ENCODE peak calls at places on chromosomes 5 and 9, in six cellular contexts. A, W, H, R, G and U are unnamed samples.
A peak's percentile ranks its signal among the peaks of the same experiment; 100 is the strongest.

GRCh38 chr9:91953723-91954122 is 3.7 kb upstream of the ROR2 start:
- DNase-seq in G (no peak), R (no peak), H (no peak), A (no peak), W (no peak), U (no peak)

GRCh38 chr5:126982926-126983873 is 47.2 kb downstream of the MARCHF3 start:
- DNase-seq in W (no peak), A (no peak), H (no peak), R (no peak), G (no peak), U (no peak)

GRCh38 chr5:113061851-113062631 is 85.4 kb downstream of the DCP2 start:
- DNase-seq in W (no peak), G (peak; percentile 33), H (no peak), A (no peak), R (no peak), U (peak; percentile 85)

GRCh38 chr9:78118742-78119473 is 87.3 kb upstream of the GNAQ start:
- DNase-seq in G (no peak), H (peak; percentile 35), A (no peak), R (no peak), W (no peak), U (peak; percentile 20)

GRCh38 chr9:120892177-120892747 is 15.3 kb upstream of the PHF19 start:
- DNase-seq in A (no peak), R (no peak), G (no peak), W (no peak), H (peak; percentile 94), U (no peak)

GRCh38 chr5:135392256-135392655 is 6.8 kb downstream of the MACROH2A1 start:
- DNase-seq in R (no peak), A (no peak), G (no peak), H (no peak), W (no peak), U (peak; percentile 88)

GRCh38 chr5:65535529-65535987 is 27.4 kb downstream of the CENPK start:
- DNase-seq in R (no peak), H (no peak), G (no peak), A (no peak), W (no peak), U (peak; percentile 54)

GRCh38 chr9:135552698-135553161 is 6.8 kb downstream of the OBP2A start:
- DNase-seq in H (no peak), G (no peak), R (no peak), W (no peak), A (peak; percentile 56), U (no peak)

GRCh38 chr9:114341152-114341830 is 11.6 kb downstream of the ORM2 start:
- DNase-seq in H (no peak), R (no peak), A (no peak), G (no peak), W (no peak), U (no peak)

GRCh38 chr5:26833596-26833995 is 204.8 kb downstream of the CDH9 start:
- DNase-seq in H (no peak), A (no peak), W (peak; percentile 24), G (no peak), R (no peak), U (no peak)

DNA sequence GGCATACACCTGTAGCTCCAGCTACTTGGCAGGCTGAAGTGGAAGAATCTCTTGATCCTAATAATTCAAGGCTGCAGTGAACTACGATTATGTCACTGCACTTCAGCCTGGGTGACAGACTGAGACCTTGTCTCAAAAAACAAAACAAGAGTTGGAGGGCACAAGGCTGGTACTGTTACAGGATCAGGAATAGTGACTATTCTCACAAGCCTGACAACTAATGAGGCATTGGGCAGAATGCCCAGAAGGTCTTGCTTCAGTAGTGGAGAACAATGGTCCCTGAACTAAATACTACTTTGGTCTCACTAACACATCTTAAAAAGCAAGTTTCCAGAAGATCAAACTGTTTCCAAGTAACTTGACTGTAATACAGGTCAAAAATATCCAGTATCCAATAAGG is 182.9 kb upstream of the RFX3 start:
- DNase-seq in W (no peak), G (no peak), A (no peak), H (peak; percentile 9), R (no peak), U (peak; percentile 7)
- TF ChIP-seq SMC3 in W (no peak), G (no peak), A (no peak), H (no peak), R (no peak), U (no peak)

DNA sequence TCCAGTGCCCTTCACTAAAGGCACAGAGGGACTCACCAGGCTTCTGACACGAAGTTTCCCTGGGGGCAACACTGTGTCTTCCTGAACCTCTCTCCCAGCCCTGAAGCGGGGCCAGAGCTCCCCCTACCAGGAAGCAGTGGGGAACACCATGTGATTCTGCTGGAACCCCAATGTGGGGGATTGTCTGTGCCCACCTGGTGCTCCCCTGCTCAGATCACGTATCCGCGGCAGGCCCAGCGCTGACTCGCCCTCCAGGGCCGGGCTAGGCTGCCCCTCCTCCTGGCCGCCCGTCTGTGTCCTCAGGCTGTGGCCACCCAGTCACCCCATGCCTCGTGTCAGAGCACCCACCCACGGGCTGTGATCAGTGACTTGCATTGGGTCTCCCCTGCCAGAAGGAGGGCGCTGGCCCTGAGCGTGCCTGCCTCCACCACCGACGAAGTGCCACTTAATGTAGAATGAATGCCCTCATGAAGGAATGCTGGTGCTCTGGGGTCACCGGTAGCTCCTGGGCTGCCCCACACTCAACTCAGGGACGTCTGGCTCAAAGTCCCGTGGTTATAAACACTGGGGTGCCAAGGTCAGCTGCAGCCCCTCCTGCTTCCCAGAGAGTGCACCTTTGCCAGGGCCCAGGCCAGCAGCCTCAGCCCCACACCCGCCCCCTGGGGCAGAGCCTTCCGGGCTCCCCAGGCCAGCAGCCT is 22.1 kb downstream of the SARDH start:
- DNase-seq in W (no peak), A (peak; percentile 48), H (no peak), R (peak; percentile 60), G (peak; percentile 85), U (peak; percentile 22)
- H3K27ac ChIP-seq in W (no peak overlapping the region), A (no peak overlapping the region), H (no peak overlapping the region), R (peak overlapping the region; percentile 90), G (peak overlapping the region; percentile 89), U (peak overlapping the region; percentile 89)

GRCh38 chr9:104860280-104860679 is 67.7 kb downstream of the ABCA1 start:
- DNase-seq in G (no peak), A (no peak), H (no peak), W (no peak), R (no peak), U (peak; percentile 11)
- TF ChIP-seq SMC3 in G (no peak), A (no peak), H (no peak), W (no peak), R (no peak), U (no peak)

DNA sequence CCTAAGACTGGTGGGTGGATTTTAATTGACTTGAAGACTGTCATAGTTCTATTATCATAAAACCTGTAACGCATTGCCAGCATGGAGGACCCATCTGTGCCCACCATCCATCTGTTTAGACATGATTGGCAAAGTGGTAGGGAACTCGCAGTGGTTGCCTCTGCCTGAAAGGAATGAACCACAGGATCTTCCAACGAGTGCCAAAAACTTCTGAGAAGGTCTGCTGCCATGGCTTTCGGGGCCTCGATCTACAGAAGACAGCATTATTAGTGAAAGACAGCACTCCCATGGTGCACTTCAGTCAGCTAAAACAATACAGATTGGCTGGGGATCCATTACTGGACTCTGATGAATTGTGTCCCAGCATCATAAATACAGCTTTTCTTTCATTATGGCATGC is 74.4 kb downstream of the ZDHHC21 start:
- DNase-seq in G (no peak), H (no peak), A (no peak), W (no peak), R (no peak), U (no peak)
- H3K27ac ChIP-seq in G (no peak overlapping the region), H (no peak overlapping the region), A (no peak overlapping the region), W (no peak overlapping the region), R (no peak overlapping the region), U (no peak overlapping the region)

GRCh38 chr9:129182625-129183494 is 4.8 kb upstream of the IER5L start:
- DNase-seq in G (peak; percentile 65), H (no peak), R (peak; percentile 62), W (peak; percentile 71), A (peak; percentile 83), U (no peak)
- TF ChIP-seq SMC3 in G (no peak), H (no peak), R (no peak), W (peak; percentile 18), A (peak; percentile 40), U (peak; percentile 5)